ENCODE peak calls at places on chromosome X, in ten cellular contexts. W, B, N, Y, T, A, P, U, F and X are unnamed samples.

GRCh38 chrX:57929373-57929772 is 19.1 kb upstream of the ZXDA start:
- DNase-seq in B (no peak), F (no peak), U (peak; percentile 56), P (no peak), W (no peak), Y (peak; percentile 4), N (no peak), T (no peak), A (no peak), X (peak; percentile 58)

GRCh38 chrX:149871940-149872339 is 9.0 kb upstream of the MAGEA8 start:
- DNase-seq in Y (no peak), P (peak; percentile 27), T (no peak), F (peak; percentile 62), B (peak; percentile 63), W (peak; percentile 22), N (peak; percentile 35), A (peak; percentile 12), U (no peak), X (peak; percentile 70)

GRCh38 chrX:47619486-47620302 is at the start of gene SYN1:
- DNase-seq in B (peak; percentile 80), F (peak; percentile 74), Y (peak; percentile 92), U (peak; percentile 78), A (peak; percentile 89), N (peak; percentile 80), T (peak; percentile 86), P (peak; percentile 58), W (peak; percentile 69), X (peak; percentile 38)

GRCh38 chrX:20418379-20418778 is 151.7 kb upstream of the RPS6KA3 start:
- DNase-seq in W (no peak), T (no peak), Y (no peak), P (no peak), A (no peak), U (no peak), B (peak; percentile 2), F (no peak), N (no peak), X (no peak)

GRCh38 chrX:123846598-123847038 is 13.2 kb upstream of the XIAP start:
- DNase-seq in P (no peak), U (no peak), Y (no peak), T (no peak), W (no peak), A (no peak), B (no peak), F (no peak), N (no peak), X (peak; percentile 80)

GRCh38 chrX:21993265-21993664 is 38.9 kb upstream of the PHEX start:
- DNase-seq in F (no peak), B (no peak), T (peak; percentile 29), U (no peak), N (no peak), A (peak; percentile 24), Y (no peak), W (no peak), P (no peak), X (no peak)

GRCh38 chrX:154048398-154048797 is 28.7 kb upstream of the IRAK1 start:
- DNase-seq in T (no peak), F (no peak), N (no peak), U (no peak), B (no peak), P (no peak), Y (no peak), W (no peak), A (no peak), X (no peak)

GRCh38 chrX:45668686-45669443 is 468.2 kb upstream of the DIPK2B start:
- DNase-seq in A (no peak), F (no peak), T (no peak), B (no peak), N (no peak), P (no peak), W (no peak), Y (no peak), U (peak; percentile 69), X (peak; percentile 81)

GRCh38 chrX:77505227-77505626 is 58.0 kb downstream of the FGF16 start:
- DNase-seq in Y (no peak), P (no peak), N (no peak), A (no peak), B (no peak), T (no peak), W (no peak), U (peak; percentile 46), F (no peak), X (no peak)

GRCh38 chrX:40152706-40153334 is 55.1 kb upstream of the BCOR start:
- DNase-seq in A (no peak), B (no peak), T (peak; percentile 66), U (peak; percentile 58), Y (peak; percentile 39), F (no peak), P (peak; percentile 38), N (no peak), W (no peak), X (peak; percentile 50)

GRCh38 chrX:54495814-54496516 is at the start of gene FGD1:
- DNase-seq in T (peak; percentile 80), F (peak; percentile 62), A (peak; percentile 76), B (peak; percentile 44), W (peak; percentile 7), U (peak; percentile 74), P (peak; percentile 75), N (no peak), Y (peak; percentile 84), X (peak; percentile 64)